ENCODE peak calls at places on chromosomes 5 and 9, in five cellular contexts. M is SK-N-SH, S is HepG2, R is H1, P is HCT116. Q is an unnamed sample.

GRCh38 chr9:125889524-125890473 is 142.6 kb downstream of the PBX3 start:
- DNase-seq in M (peak), S (no peak), R (peak), P (no peak), Q (peak)

GRCh38 chr9:115134941-115135340 is 17.0 kb upstream of the TNC start:
- DNase-seq in M (no peak), S (no peak), R (no peak), P (no peak), Q (no peak)

GRCh38 chr5:139658501-139658927 is 10.4 kb downstream of the CXXC5 start:
- DNase-seq in M (no peak), S (no peak), R (no peak), P (no peak), Q (no peak)

GRCh38 chr9:8552732-8553131 is 753.2 kb upstream of the DMAC1 start:
- DNase-seq in M (no peak), S (no peak), R (no peak), P (no peak), Q (no peak)

GRCh38 chr9:137297966-137298365 is 4.1 kb downstream of the NRARP start:
- DNase-seq in M (no peak), S (no peak), R (peak), P (no peak), Q (peak)

GRCh38 chr5:172453206-172453985 is 929 bp downstream of the SH3PXD2B start:
- DNase-seq in M (peak), S (peak), R (peak), P (peak), Q (no peak)

GRCh38 chr9:33995449-33995848 is 53.2 kb downstream of the UBAP2 start:
- DNase-seq in M (no peak), S (no peak), R (no peak), P (no peak), Q (no peak)

GRCh38 chr5:78916044-78916443 is 69.1 kb downstream of the ARSB start:
- DNase-seq in M (no peak), S (no peak), R (no peak), P (no peak), Q (no peak)

GRCh38 chr5:32436553-32437262 is 7.8 kb downstream of the ZFR start:
- DNase-seq in M (no peak), S (no peak), R (no peak), P (no peak), Q (no peak)

GRCh38 chr5:169944922-169945675 is 35.2 kb downstream of the INSYN2B start:
- DNase-seq in M (no peak), S (no peak), R (no peak), P (no peak), Q (no peak)

GRCh38 chr5:169944115-169944514 is 36.2 kb downstream of the INSYN2B start:
- DNase-seq in M (no peak), S (no peak), R (no peak), P (no peak), Q (no peak)

GRCh38 chr5:169941542-169941941 is 38.8 kb downstream of the INSYN2B start:
- DNase-seq in M (no peak), S (no peak), R (no peak), P (no peak), Q (no peak)

GRCh38 chr5:169939731-169940130 is 40.6 kb downstream of the INSYN2B start:
- DNase-seq in M (no peak), S (no peak), R (no peak), P (no peak), Q (no peak)

GRCh38 chr5:169942181-169942580 is 38.1 kb downstream of the INSYN2B start:
- DNase-seq in M (no peak), S (no peak), R (no peak), P (no peak), Q (no peak)
- TF ChIP-seq JUND in M (no peak), S (no peak), R (no peak), P (no peak), Q (no peak)

GRCh38 chr9:129575818-129576217 is 45.1 kb downstream of the C9orf50 start:
- DNase-seq in M (no peak), S (no peak), R (no peak), P (no peak), Q (peak)
- TF ChIP-seq JUND in M (no peak), S (no peak), R (no peak), P (no peak), Q (no peak)

GRCh38 chr5:175796536-175797499 is 74.6 kb upstream of the CPLX2 start:
- DNase-seq in M (peak), S (peak), R (peak), P (peak), Q (peak)
- TF ChIP-seq JUND in M (no peak), S (peak), R (no peak), P (no peak), Q (no peak)

DNA sequence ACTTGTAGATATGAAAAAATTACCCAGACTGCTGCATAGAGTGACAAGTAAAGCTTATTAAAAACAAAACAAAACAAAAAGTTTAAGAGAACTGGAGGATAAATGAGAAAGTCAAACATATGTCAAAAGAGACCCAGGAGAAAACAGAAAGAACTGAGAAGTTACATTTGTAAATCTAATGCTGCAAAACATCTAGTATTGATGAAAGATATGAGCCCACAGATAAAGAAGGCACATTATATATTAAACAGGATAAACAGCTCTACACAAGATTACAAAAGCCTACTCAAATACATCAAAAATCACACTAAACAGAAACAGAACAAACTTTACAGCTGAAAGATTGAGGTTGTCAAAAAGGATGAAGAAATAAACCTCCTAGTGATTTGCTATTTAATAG is 55.1 kb downstream of the ADAMTS6 start:
- DNase-seq in M (no peak), S (no peak), R (no peak), P (no peak), Q (no peak)
- TF ChIP-seq JUND in M (no peak), S (no peak), R (no peak), P (no peak), Q (no peak)

DNA sequence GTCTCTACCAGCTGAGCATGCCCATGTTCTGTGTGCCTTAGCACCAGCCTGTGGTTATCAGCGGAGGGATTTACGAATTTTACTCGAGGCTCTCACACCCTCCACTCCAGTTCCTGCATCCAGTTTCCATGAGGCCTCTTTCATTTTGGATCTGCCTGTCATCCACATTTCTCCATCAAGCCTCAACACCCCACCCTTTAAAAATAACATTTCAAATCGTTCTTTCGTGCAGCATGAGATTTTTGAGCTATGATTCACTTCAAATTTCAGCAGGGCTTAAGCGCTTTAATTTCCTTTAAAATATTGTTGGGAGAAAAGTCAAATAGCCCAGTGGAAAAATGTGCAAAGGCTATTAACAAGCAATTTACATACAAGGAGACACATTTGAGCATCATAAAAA is 103.1 kb downstream of the MSX2 start:
- DNase-seq in M (no peak), S (no peak), R (no peak), P (no peak), Q (no peak)
- TF ChIP-seq JUND in M (no peak), S (no peak), R (no peak), P (no peak), Q (no peak)

GRCh38 chr5:39148983-39149534 is 70.3 kb downstream of the FYB1 start:
- DNase-seq in M (no peak), S (peak), R (no peak), P (peak), Q (peak)
- TF ChIP-seq JUND in M (no peak), S (no peak), R (no peak), P (no peak), Q (no peak)

GRCh38 chr5:135880801-135881200 is 14.8 kb downstream of the IL9 start:
- DNase-seq in M (no peak), S (no peak), R (no peak), P (no peak), Q (no peak)
- TF ChIP-seq JUND in M (no peak), S (no peak), R (no peak), P (no peak), Q (no peak)

DNA sequence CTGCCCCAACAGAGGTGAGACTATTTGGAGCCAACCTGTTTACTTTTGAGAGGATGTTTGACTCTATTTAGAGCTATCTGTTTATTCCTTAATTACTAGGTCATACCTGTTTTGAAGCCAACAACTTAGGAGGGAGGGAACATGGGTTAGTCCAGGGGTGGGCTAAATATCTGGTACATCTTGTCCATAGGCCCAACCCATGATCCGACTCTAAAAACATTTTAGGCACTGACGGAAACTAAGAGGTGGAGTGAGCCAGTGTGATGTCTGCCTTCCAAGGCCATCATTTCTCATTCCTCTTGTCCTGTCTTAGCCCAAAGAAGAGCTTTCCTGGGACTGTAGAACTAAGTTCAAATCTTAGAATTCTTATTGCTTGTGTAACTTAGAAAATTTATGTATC is 8.4 kb downstream of the SPINK5 start:
- DNase-seq in M (no peak), S (no peak), R (no peak), P (no peak), Q (no peak)
- TF ChIP-seq JUND in M (no peak), S (no peak), R (no peak), P (no peak), Q (no peak)

DNA sequence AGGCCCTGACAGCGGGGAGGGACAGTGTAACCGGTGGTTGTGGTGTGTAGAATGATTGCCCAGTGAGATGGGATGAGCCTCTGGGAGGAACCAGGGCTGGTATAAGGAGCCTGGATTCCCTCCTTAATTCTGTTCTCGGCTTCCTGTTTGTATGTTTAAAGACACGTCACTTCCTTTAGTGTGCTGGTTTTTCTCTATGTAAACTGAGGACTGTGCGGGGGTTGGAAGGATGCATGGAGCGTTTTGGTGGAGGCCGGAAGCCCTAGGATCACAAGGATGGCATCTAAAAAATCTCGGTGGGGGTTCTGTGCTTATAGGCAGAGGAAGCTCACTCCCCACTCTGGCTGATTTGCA is 958 bp downstream of the NTMT1 start:
- DNase-seq in M (no peak), S (no peak), R (no peak), P (no peak), Q (no peak)
- TF ChIP-seq JUND in M (no peak), S (no peak), R (no peak), P (no peak), Q (no peak)

DNA sequence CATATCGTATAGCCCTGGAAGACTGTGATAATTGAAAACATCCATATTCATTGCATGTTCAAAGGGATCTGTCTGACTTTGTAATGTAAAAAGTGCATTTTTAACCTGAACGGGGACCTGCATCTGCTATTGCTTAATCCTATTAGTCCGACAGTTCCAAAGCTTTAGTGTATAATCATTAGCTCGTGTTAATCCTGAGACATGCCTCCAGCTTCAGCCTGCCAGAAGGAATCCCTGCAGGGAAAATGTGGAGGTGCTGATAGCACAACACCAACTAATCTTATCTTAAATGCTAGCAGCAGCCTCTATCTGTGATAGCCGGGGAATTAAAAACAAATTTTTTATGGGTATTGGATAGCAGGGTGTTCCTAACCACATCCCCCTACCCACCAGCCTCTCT is 495.2 kb downstream of the TLE4 start:
- DNase-seq in M (peak), S (no peak), R (no peak), P (no peak), Q (no peak)
- TF ChIP-seq JUND in M (no peak), S (no peak), R (no peak), P (no peak), Q (no peak)